ENCODE peak calls at places on chromosome 5, in five cellular contexts. One of them, this sample, is unnamed.

GRCh38 chr5:83924891-83925290 is 204.2 kb upstream of the HAPLN1 start:
- DNase-seq in AG08396: no peak
- DNase-seq in T-cell: no peak
- DNase-seq in T-helper 1 cell: no peak
- DNase-seq in activated naive CD4-positive, alpha-beta T cell: no peak
- DNase-seq in this sample: no peak

GRCh38 chr5:6745706-6746217 is 32.5 kb downstream of the TENT4A start:
- DNase-seq in activated naive CD4-positive, alpha-beta T cell: no peak
- DNase-seq in T-cell: no peak
- DNase-seq in T-helper 1 cell: no peak
- DNase-seq in AG08396: peak
- DNase-seq in this sample: no peak

GRCh38 chr5:108054349-108054748 is 327.5 kb downstream of the FBXL17 start:
- DNase-seq in AG08396: no peak
- DNase-seq in T-cell: no peak
- DNase-seq in T-helper 1 cell: no peak
- DNase-seq in activated naive CD4-positive, alpha-beta T cell: no peak
- DNase-seq in this sample: no peak

GRCh38 chr5:175129619-175130018 is 314.4 kb downstream of the DRD1 start:
- DNase-seq in AG08396: no peak
- DNase-seq in T-cell: no peak
- DNase-seq in activated naive CD4-positive, alpha-beta T cell: no peak
- DNase-seq in T-helper 1 cell: no peak
- DNase-seq in this sample: no peak

GRCh38 chr5:149392718-149393117 is 13.6 kb upstream of the IL17B start:
- DNase-seq in T-cell: no peak
- DNase-seq in T-helper 1 cell: no peak
- DNase-seq in AG08396: no peak
- DNase-seq in activated naive CD4-positive, alpha-beta T cell: no peak
- DNase-seq in this sample: no peak

GRCh38 chr5:149412783-149413476 is 33.8 kb upstream of the IL17B start:
- DNase-seq in activated naive CD4-positive, alpha-beta T cell: no peak
- DNase-seq in T-helper 1 cell: no peak
- DNase-seq in T-cell: no peak
- DNase-seq in AG08396: no peak
- DNase-seq in this sample: no peak

GRCh38 chr5:181189962-181190710 is 14.9 kb downstream of the TRIM7 start:
- DNase-seq in T-cell: no peak
- DNase-seq in AG08396: no peak
- DNase-seq in activated naive CD4-positive, alpha-beta T cell: no peak
- DNase-seq in T-helper 1 cell: no peak
- DNase-seq in this sample: no peak

GRCh38 chr5:14208071-14209021 is 65.2 kb downstream of the TRIO start:
- DNase-seq in T-cell: no peak
- DNase-seq in AG08396: no peak
- DNase-seq in activated naive CD4-positive, alpha-beta T cell: no peak
- DNase-seq in T-helper 1 cell: no peak
- DNase-seq in this sample: no peak

GRCh38 chr5:76367623-76368366 is 35.3 kb upstream of the IQGAP2 start:
- DNase-seq in activated naive CD4-positive, alpha-beta T cell: no peak
- DNase-seq in T-cell: no peak
- DNase-seq in T-helper 1 cell: no peak
- DNase-seq in AG08396: no peak
- DNase-seq in this sample: no peak

GRCh38 chr5:60519372-60519771 is 180.6 kb downstream of the DEPDC1B start:
- DNase-seq in T-helper 1 cell: no peak
- DNase-seq in AG08396: no peak
- DNase-seq in T-cell: no peak
- DNase-seq in activated naive CD4-positive, alpha-beta T cell: no peak
- DNase-seq in this sample: no peak

GRCh38 chr5:133869675-133869978 is 98.8 kb downstream of the C5orf15 start:
- DNase-seq in AG08396: no peak
- DNase-seq in activated naive CD4-positive, alpha-beta T cell: no peak
- DNase-seq in T-helper 1 cell: no peak
- DNase-seq in T-cell: no peak
- DNase-seq in this sample: no peak

GRCh38 chr5:126339215-126339805 is 83.9 kb upstream of the GRAMD2B start:
- DNase-seq in AG08396: peak
- DNase-seq in T-helper 1 cell: peak
- DNase-seq in T-cell: peak
- DNase-seq in activated naive CD4-positive, alpha-beta T cell: no peak
- DNase-seq in this sample: no peak

GRCh38 chr5:84370176-84370575 is 14.5 kb downstream of the EDIL3 start:
- DNase-seq in T-cell: no peak
- DNase-seq in T-helper 1 cell: no peak
- DNase-seq in AG08396: no peak
- DNase-seq in activated naive CD4-positive, alpha-beta T cell: no peak
- DNase-seq in this sample: no peak

GRCh38 chr5:54601393-54601792 is 83.8 kb downstream of the SNX18 start:
- DNase-seq in T-cell: no peak
- DNase-seq in AG08396: no peak
- DNase-seq in T-helper 1 cell: no peak
- DNase-seq in activated naive CD4-positive, alpha-beta T cell: no peak
- DNase-seq in this sample: no peak

GRCh38 chr5:169705322-169705721 is 68.2 kb downstream of the DOCK2 start:
- DNase-seq in T-cell: no peak
- DNase-seq in AG08396: no peak
- DNase-seq in activated naive CD4-positive, alpha-beta T cell: no peak
- DNase-seq in T-helper 1 cell: no peak
- DNase-seq in this sample: no peak

GRCh38 chr5:59040007-59040803 is 457.3 kb downstream of the RAB3C start:
- DNase-seq in activated naive CD4-positive, alpha-beta T cell: no peak
- DNase-seq in T-cell: no peak
- DNase-seq in T-helper 1 cell: no peak
- DNase-seq in AG08396: no peak
- DNase-seq in this sample: no peak

GRCh38 chr5:37915078-37915736 is 75.4 kb upstream of the GDNF start:
- DNase-seq in T-helper 1 cell: no peak
- DNase-seq in activated naive CD4-positive, alpha-beta T cell: no peak
- DNase-seq in T-cell: no peak
- DNase-seq in AG08396: no peak
- DNase-seq in this sample: no peak

GRCh38 chr5:95726811-95727763 is 4.0 kb upstream of the RHOBTB3 start:
- DNase-seq in AG08396: no peak
- DNase-seq in T-helper 1 cell: no peak
- DNase-seq in T-cell: no peak
- DNase-seq in activated naive CD4-positive, alpha-beta T cell: no peak
- DNase-seq in this sample: no peak

GRCh38 chr5:175059687-175060194 is 335.4 kb downstream of the MSX2 start:
- DNase-seq in AG08396: peak
- DNase-seq in T-helper 1 cell: no peak
- DNase-seq in activated naive CD4-positive, alpha-beta T cell: no peak
- DNase-seq in T-cell: no peak
- DNase-seq in this sample: no peak

GRCh38 chr5:111743521-111743920 is 13.5 kb downstream of the NREP start:
- DNase-seq in AG08396: no peak
- DNase-seq in T-helper 1 cell: no peak
- DNase-seq in T-cell: no peak
- DNase-seq in activated naive CD4-positive, alpha-beta T cell: no peak
- DNase-seq in this sample: no peak

GRCh38 chr5:36950586-36951457 is 74.3 kb downstream of the NIPBL start:
- DNase-seq in T-cell: no peak
- DNase-seq in T-helper 1 cell: no peak
- DNase-seq in activated naive CD4-positive, alpha-beta T cell: no peak
- DNase-seq in AG08396: peak
- DNase-seq in this sample: no peak

GRCh38 chr5:164224772-164225171 is 719.4 kb downstream of the MAT2B start:
- DNase-seq in activated naive CD4-positive, alpha-beta T cell: no peak
- DNase-seq in AG08396: no peak
- DNase-seq in T-helper 1 cell: no peak
- DNase-seq in T-cell: no peak
- DNase-seq in this sample: no peak

GRCh38 chr5:139641116-139642080 is 6.8 kb upstream of the CXXC5 start:
- DNase-seq in T-helper 1 cell: no peak
- DNase-seq in activated naive CD4-positive, alpha-beta T cell: no peak
- DNase-seq in T-cell: no peak
- DNase-seq in AG08396: peak
- DNase-seq in this sample: no peak

GRCh38 chr5:159105318-159106053 is 5.8 kb upstream of the EBF1 start:
- DNase-seq in AG08396: no peak
- DNase-seq in T-helper 1 cell: no peak
- DNase-seq in activated naive CD4-positive, alpha-beta T cell: no peak
- DNase-seq in T-cell: no peak
- DNase-seq in this sample: no peak

This sample was measured in activated gamma-delta T cell.